ENCODE peak calls at places on chromosome 11, in ten cellular contexts. C is brain pericyte; A is stimulated activated CD4-positive, alpha-beta T cell treated with anti-CD3 and anti-CD28 coated beads, Interleukin-1b, Interleukin-23, amount 100 ng/mL, for 24 hours; I is GM12865; K is OCI-LY7; P is sigmoid colon; J is pancreas; V is stimulated activated CD8-positive, alpha-beta memory T cell treated with anti-CD3 and anti-CD28 coated beads, Interleukin-4, amount 100 ng/mL, for 48 hours; M is iris pigment epithelial cell; W is endodermal cell. O is an unnamed sample.

GRCh38 chr11:86743223-86744118 is 56.9 kb upstream of the PRSS23 start:
- DNase-seq in V (peak), I (no peak), C (peak), W (no peak), J (peak), P (peak), A (no peak), M (peak), K (no peak), O (peak)

GRCh38 chr11:132650969-132651720 is 881.2 kb downstream of the OPCML start:
- DNase-seq in J (no peak), V (no peak), C (no peak), I (no peak), P (no peak), M (peak), A (no peak), K (no peak), W (no peak), O (no peak)

GRCh38 chr11:65425971-65426838 is 3.6 kb downstream of the NEAT1 start:
- DNase-seq in M (peak), P (peak), I (peak), C (no peak), J (no peak), K (peak), V (no peak), A (no peak), W (no peak), O (peak)

GRCh38 chr11:116778556-116778955 is 5.8 kb upstream of the BUD13 start:
- DNase-seq in P (no peak), J (no peak), K (no peak), V (no peak), A (no peak), M (peak), I (no peak), W (no peak), C (no peak), O (no peak)

GRCh38 chr11:123055132-123055924 is 6.6 kb downstream of the HSPA8 start:
- DNase-seq in K (no peak), P (no peak), W (peak), I (peak), A (no peak), V (no peak), J (no peak), C (no peak), M (no peak), O (no peak)

GRCh38 chr11:25566298-25567200 is 765.4 kb upstream of the ANO3 start:
- DNase-seq in J (peak), I (no peak), C (no peak), V (no peak), K (no peak), P (peak), A (no peak), W (no peak), M (peak), O (no peak)

GRCh38 chr11:46273511-46274205 is 3.8 kb upstream of the CREB3L1 start:
- DNase-seq in P (no peak), V (no peak), C (peak), I (no peak), J (peak), W (no peak), M (peak), A (no peak), K (no peak), O (no peak)

GRCh38 chr11:66885469-66886316 is 28.8 kb downstream of the LRFN4 start:
- DNase-seq in C (no peak), P (no peak), M (no peak), W (no peak), K (no peak), I (no peak), V (no peak), J (no peak), A (no peak), O (no peak)

GRCh38 chr11:94641167-94641761 is 74.1 kb downstream of the PIWIL4 start:
- DNase-seq in A (no peak), C (no peak), P (no peak), M (no peak), V (no peak), K (no peak), W (peak), J (no peak), I (no peak), O (no peak)

GRCh38 chr11:81135570-81135969 is 1598.1 kb downstream of the FAM181B start:
- DNase-seq in P (no peak), M (no peak), J (no peak), V (no peak), W (no peak), C (no peak), A (no peak), K (no peak), I (peak), O (no peak)

GRCh38 chr11:31968774-31969433 is 122.0 kb upstream of the RCN1 start:
- DNase-seq in C (no peak), P (no peak), A (no peak), K (no peak), W (no peak), I (no peak), V (no peak), J (no peak), M (peak), O (no peak)

O was measured in activated effector memory CD4-positive, alpha-beta T cell treated with anti-CD3 and anti-CD28 coated beads, Interleukin-2, amount 50 U/mL, for 16 hours.